ENCODE peak calls at places on chromosomes 16 and 17, in four cellular contexts. P is HFF-Myc, K is body of pancreas, Z is SK-N-SH. N is an unnamed sample.
A peak's percentile ranks its signal among the peaks of the same experiment; 100 is the strongest.

GRCh38 chr17:7843536-7844291 is 9.7 kb downstream of the KDM6B start:
- DNase-seq in P (no peak), Z (peak; percentile 84), K (peak; percentile 92), N (no peak)

GRCh38 chr17:61490540-61490975 is 38.3 kb downstream of the TBX4 start:
- DNase-seq in K (no peak), Z (no peak), P (no peak), N (peak; percentile 84)

GRCh38 chr16:10386517-10387377 is 886 bp downstream of the ATF7IP2 start:
- DNase-seq in P (no peak), K (no peak), Z (no peak), N (no peak)

GRCh38 chr17:66717680-66718079 is 117.2 kb upstream of the CACNG5 start:
- DNase-seq in Z (no peak), K (peak; percentile 91), P (no peak), N (no peak)

GRCh38 chr17:43405861-43406260 is 7.1 kb downstream of the ARL4D start:
- DNase-seq in P (no peak), K (no peak), Z (no peak), N (no peak)

GRCh38 chr17:76569607-76570279 is 15.9 kb downstream of the ST6GALNAC2 start:
- DNase-seq in Z (peak; percentile 41), P (no peak), K (peak; percentile 83), N (no peak)

GRCh38 chr17:71237903-71238538 is 882.8 kb upstream of the SOX9 start:
- DNase-seq in Z (peak; percentile 12), P (peak; percentile 25), K (no peak), N (peak; percentile 37)

GRCh38 chr17:44351464-44351863 is 6.4 kb downstream of the GRN start:
- DNase-seq in Z (peak; percentile 25), K (no peak), P (no peak), N (no peak)

GRCh38 chr16:71214771-71215381 is 15.6 kb downstream of the HYDIN start:
- DNase-seq in K (no peak), Z (no peak), P (no peak), N (no peak)

GRCh38 chr16:75099738-75100615 is 16.6 kb downstream of the LDHD start:
- DNase-seq in K (no peak), P (no peak), Z (peak; percentile 29), N (no peak)

GRCh38 chr16:81318711-81319110 is 3.9 kb downstream of the GAN start:
- DNase-seq in K (no peak), Z (no peak), P (no peak), N (no peak)

GRCh38 chr17:37490638-37491614 is 1.2 kb downstream of the DUSP14 start:
- DNase-seq in Z (no peak), P (peak; percentile 87), K (peak; percentile 43), N (no peak)

GRCh38 chr16:16867994-16868393 is 489.1 kb downstream of the NPIPA7 start:
- DNase-seq in Z (no peak), P (no peak), K (no peak), N (no peak)

GRCh38 chr16:81875461-81875860 is 96.4 kb downstream of the PLCG2 start:
- DNase-seq in K (no peak), P (no peak), Z (no peak), N (no peak)

GRCh38 chr17:20170085-20170484 is 160.9 kb downstream of the SPECC1 start:
- DNase-seq in K (no peak), P (no peak), Z (no peak), N (no peak)

GRCh38 chr16:22726868-22727267 is 87.1 kb upstream of the HS3ST2 start:
- DNase-seq in K (no peak), P (no peak), Z (peak; percentile 17), N (no peak)

DNA sequence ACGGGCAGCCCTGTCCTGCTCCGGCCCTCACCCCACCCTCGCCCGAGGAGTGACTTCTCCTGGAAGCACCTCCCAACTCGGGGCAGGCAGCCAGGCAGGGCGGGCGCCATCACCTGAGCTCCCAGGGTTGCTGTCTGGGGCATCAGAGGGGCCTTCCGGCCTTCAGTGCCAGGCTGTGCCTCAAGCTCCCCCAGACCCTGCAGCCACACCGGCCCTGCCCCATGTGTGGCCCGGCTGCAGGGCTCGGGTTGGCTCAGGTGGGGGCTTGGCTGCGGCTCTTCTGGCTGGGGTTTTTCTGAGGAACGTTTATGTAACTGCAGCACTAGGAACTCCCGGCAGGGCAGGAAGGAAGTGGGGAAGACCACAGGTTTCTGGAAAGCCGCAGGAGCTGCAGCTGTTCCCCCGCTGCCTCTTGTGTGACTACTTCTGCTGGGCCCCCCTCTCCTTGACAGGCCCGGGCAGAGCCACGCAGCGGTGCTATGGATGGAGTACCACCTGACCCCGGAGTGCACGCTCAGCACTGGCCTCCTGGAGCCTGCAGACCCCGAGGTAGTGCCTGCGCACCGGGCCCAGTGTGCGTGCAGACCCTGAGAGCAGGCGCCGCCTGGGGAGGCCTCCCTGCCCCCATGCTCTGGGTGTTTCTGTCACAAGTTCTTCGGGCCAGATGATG is 45.6 kb downstream of the PRMT7 start:
- DNase-seq in P (no peak), K (peak; percentile 20), Z (peak; percentile 25), N (no peak)
- H3K4me3 ChIP-seq in P (no peak overlapping the region), K (no peak overlapping the region), Z (no peak overlapping the region), N (no peak overlapping the region)

GRCh38 chr16:24580665-24581064 is 41.3 kb downstream of the RBBP6 start:
- DNase-seq in K (no peak), Z (peak; percentile 41), P (peak; percentile 5), N (peak; percentile 8)
- TF ChIP-seq CTCF in K (no peak), Z (peak; percentile 69), P (peak; percentile 36), N (peak; percentile 55)

DNA sequence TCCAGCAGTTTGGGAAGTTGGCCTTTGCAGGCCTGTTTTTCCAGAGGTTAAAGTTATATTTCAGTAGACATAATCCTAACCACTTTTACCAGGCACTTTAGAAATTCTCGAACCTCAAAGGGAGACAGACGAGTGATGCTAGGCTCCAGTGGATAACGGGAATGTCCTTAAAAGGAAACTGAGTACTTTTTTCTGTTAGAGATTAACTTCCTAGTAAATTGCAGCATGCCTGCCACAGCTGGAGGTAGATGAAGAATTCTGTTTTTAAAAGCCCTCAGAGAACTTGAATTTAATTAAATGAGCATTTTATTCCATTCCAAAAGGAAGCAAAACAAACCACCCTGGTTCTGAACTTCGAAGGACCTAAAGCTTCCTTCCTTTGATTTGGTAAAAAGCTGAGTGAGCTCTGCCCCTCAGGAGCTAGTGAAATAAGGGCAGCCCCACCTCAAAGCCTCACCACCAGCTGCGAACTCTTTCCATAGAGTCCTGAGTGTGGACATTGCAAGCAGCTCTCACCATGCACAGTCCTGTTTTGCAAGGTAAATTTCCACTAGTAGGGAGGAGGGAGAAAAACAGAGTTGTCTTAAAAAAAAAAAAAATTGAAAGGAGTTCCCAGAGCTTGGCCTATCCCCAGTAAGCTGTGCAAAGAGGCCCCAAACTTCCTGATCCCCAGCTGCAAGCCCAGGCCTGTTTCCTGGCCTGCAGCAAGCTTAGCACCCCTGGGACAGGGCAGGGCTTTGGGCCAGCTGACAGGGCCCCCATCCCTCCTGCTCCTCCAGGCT is 11.3 kb downstream of the CHD9NB start:
- DNase-seq in P (no peak), Z (no peak), K (peak; percentile 41), N (no peak)
- H3K4me3 ChIP-seq in P (no peak overlapping the region), Z (no peak overlapping the region), K (no peak overlapping the region), N (no peak overlapping the region)

GRCh38 chr17:35056013-35056412 is 7.5 kb downstream of the RFFL start:
- DNase-seq in Z (no peak), K (no peak), P (no peak), N (no peak)
- TF ChIP-seq CTCF in Z (no peak), K (no peak), P (no peak), N (no peak)

DNA sequence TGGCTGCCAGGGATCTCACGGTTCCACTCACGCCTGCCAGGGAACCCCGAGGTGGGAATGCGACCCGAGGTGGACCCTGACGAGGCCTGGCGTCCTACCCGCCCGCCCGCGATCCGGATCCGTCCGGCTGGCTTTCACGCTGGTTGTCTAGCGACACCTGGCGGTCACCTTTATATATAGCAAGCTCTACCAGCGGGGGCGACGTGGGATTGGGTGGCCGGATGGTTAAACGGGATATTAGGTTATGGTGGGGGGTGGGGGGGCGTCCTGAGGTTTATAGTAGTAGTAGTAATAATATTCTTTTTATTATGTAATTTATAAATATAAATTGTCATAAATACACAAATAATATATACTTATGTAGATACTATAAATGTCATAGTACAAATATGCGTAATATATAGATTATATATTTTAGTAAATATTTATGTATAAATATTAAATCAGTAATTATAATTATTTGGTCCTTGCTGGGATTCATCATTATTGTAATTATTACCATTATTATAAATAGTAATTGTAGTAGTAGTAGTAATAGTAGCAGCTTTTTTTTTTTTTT is 136.9 kb downstream of the KCNJ12 start:
- DNase-seq in Z (peak; percentile 94), K (peak; percentile 77), P (peak; percentile 22), N (peak; percentile 10)
- H3K4me3 ChIP-seq in Z (peak overlapping the region; percentile 49), K (no peak overlapping the region), P (no peak overlapping the region), N (peak overlapping the region; percentile 23)

GRCh38 chr16:2432286-2432685 is 3.0 kb downstream of the CCNF start:
- DNase-seq in K (no peak), P (no peak), Z (no peak), N (no peak)
- TF ChIP-seq CTCF in K (no peak), P (no peak), Z (no peak), N (no peak)

GRCh38 chr17:32126325-32126724 is 16.0 kb upstream of the RHOT1 start:
- DNase-seq in K (no peak), Z (no peak), P (no peak), N (no peak)

GRCh38 chr17:32123782-32124181 is 18.5 kb upstream of the RHOT1 start:
- DNase-seq in K (no peak), Z (no peak), P (no peak), N (no peak)

GRCh38 chr17:32125848-32126153 is 16.5 kb upstream of the RHOT1 start:
- DNase-seq in Z (no peak), K (no peak), P (no peak), N (no peak)

GRCh38 chr17:32126746-32127145 is 15.6 kb upstream of the RHOT1 start:
- DNase-seq in P (no peak), Z (no peak), K (no peak), N (no peak)

DNA sequence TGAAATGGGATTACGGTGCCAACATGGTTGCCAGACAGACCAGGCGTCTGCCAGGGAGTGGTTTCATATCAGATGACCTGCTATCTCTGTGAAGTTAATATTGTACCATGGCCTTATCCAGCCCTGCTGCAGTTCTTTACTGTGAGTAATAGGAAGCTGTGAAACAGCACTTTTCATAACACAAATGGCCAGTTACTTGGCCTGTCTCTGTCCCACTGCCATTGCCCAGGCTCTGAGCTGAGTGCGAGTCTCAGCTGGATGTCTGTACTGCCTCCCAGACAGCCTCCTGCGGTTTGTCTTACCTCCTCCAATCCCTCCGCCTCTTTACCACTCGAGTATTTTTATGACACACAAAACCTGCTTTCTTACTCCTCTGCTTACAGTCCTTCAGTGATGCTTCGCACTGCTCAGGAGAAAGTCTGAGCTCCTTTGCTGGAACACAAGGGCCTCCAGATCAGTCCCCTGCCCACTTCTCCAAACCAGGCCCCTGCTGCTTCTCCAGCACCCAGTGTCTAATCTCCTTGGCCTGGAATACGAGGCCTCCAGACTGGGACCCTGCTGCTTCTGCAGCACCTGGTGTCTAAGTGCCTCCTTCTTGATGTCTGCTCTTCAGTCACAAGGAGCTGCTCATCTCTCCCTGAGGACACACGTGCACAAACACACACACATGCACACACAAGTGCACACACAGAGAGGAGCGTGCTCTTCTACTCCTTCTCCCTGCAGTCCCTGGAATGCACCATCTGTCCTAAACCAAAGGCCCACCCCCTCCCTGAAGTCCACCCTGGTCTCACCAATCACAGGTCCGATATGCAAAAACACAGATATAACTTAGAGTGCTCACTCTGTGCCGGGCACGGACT is 17.1 kb upstream of the RHOT1 start:
- DNase-seq in K (peak; percentile 45), Z (peak; percentile 60), P (no peak), N (no peak)
- H3K4me3 ChIP-seq in K (no peak overlapping the region), Z (no peak overlapping the region), P (no peak overlapping the region), N (no peak overlapping the region)

N was measured in AG09309.